ENCODE peak calls at places on chromosome 20, in seven cellular contexts. K is mesendoderm, J is colonic mucosa, F is PC-3, I is tibial nerve, G is mucosa of descending colon, X is GM12878. V is an unnamed sample.
A peak's percentile ranks its signal among the peaks of the same experiment; 100 is the strongest.

GRCh38 chr20:36460648-36461599 is 80.4 kb upstream of the MYL9 start:
- DNase-seq in K (peak; percentile 96), J (peak; percentile 94), F (peak; percentile 93), I (peak; percentile 93), G (peak; percentile 95), X (peak; percentile 65), V (peak; percentile 68)

GRCh38 chr20:20930500-20930899 is 175.7 kb downstream of the LINC00237 start:
- DNase-seq in K (no peak), J (no peak), F (no peak), I (no peak), G (no peak), X (no peak), V (no peak)

GRCh38 chr20:47392015-47392720 is 35.7 kb upstream of the ZMYND8 start:
- DNase-seq in K (peak; percentile 71), J (peak; percentile 25), F (peak; percentile 99), I (no peak), G (no peak), X (no peak), V (peak; percentile 55)

GRCh38 chr20:33399924-33400323 is 1.4 kb downstream of the CDK5RAP1 start:
- DNase-seq in K (no peak), J (no peak), F (no peak), I (no peak), G (peak; percentile 25), X (no peak), V (no peak)

GRCh38 chr20:21557246-21557982 is 43.5 kb upstream of the NKX2-2 start:
- DNase-seq in K (no peak), J (no peak), F (no peak), I (no peak), G (no peak), X (no peak), V (no peak)

GRCh38 chr20:56166781-56167465 is 81.6 kb upstream of the MC3R start:
- DNase-seq in K (no peak), J (no peak), F (peak; percentile 28), I (no peak), G (no peak), X (no peak), V (no peak)

GRCh38 chr20:20679306-20679705 is 33.1 kb downstream of the RALGAPA2 start:
- DNase-seq in K (no peak), J (no peak), F (no peak), I (no peak), G (no peak), X (no peak), V (no peak)

GRCh38 chr20:57714409-57715267 is 4.8 kb upstream of the PMEPA1 start:
- DNase-seq in K (no peak), J (no peak), F (peak; percentile 98), I (no peak), G (no peak), X (no peak), V (no peak)

GRCh38 chr20:37522258-37523011 is 1.4 kb downstream of the NNAT start:
- DNase-seq in K (peak; percentile 82), J (peak; percentile 86), F (no peak), I (no peak), G (peak; percentile 69), X (no peak), V (no peak)

GRCh38 chr20:34861386-34862084 is 11.1 kb downstream of the GGT7 start:
- DNase-seq in K (no peak), J (peak; percentile 71), F (peak; percentile 57), I (no peak), G (peak; percentile 84), X (no peak), V (no peak)

GRCh38 chr20:10581823-10582222 is 92.0 kb downstream of the JAG1 start:
- DNase-seq in K (peak; percentile 23), J (no peak), F (peak; percentile 92), I (no peak), G (no peak), X (no peak), V (no peak)

GRCh38 chr20:60050193-60050960 is 92.2 kb downstream of the CDH26 start:
- DNase-seq in K (peak; percentile 80), J (no peak), F (peak; percentile 79), I (no peak), G (no peak), X (no peak), V (no peak)

GRCh38 chr20:3461191-3461874 is 9.5 kb upstream of the ATRN start:
- DNase-seq in K (peak; percentile 43), J (no peak), F (no peak), I (no peak), G (no peak), X (no peak), V (no peak)

GRCh38 chr20:11271920-11272594 is 598.3 kb upstream of the JAG1 start:
- DNase-seq in K (no peak), J (no peak), F (no peak), I (no peak), G (no peak), X (no peak), V (no peak)

GRCh38 chr20:14956538-14956937 is 619.1 kb upstream of the FLRT3 start:
- DNase-seq in K (no peak), J (no peak), F (no peak), I (no peak), G (no peak), X (no peak), V (no peak)

GRCh38 chr20:14958626-14959025 is 621.2 kb upstream of the FLRT3 start:
- DNase-seq in K (no peak), J (no peak), F (no peak), I (no peak), G (no peak), X (no peak), V (no peak)

GRCh38 chr20:14955396-14955795 is 618.0 kb upstream of the FLRT3 start:
- DNase-seq in K (no peak), J (no peak), F (no peak), I (no peak), G (no peak), X (no peak), V (no peak)

GRCh38 chr20:14956026-14956425 is 618.6 kb upstream of the FLRT3 start:
- DNase-seq in K (no peak), J (no peak), F (no peak), I (no peak), G (no peak), X (no peak), V (no peak)

GRCh38 chr20:14957416-14957815 is 620.0 kb upstream of the FLRT3 start:
- DNase-seq in K (peak; percentile 76), J (no peak), F (no peak), I (no peak), G (no peak), X (no peak), V (no peak)
- H3K4me3 ChIP-seq in K (no peak overlapping the region), J (no peak overlapping the region), F (no peak overlapping the region), I (no peak overlapping the region), G (no peak overlapping the region), X (no peak overlapping the region), V (no peak overlapping the region)

GRCh38 chr20:536426-537012 is 7.1 kb downstream of the CSNK2A1 start:
- DNase-seq in K (no peak), J (no peak), F (no peak), I (no peak), G (no peak), X (no peak), V (no peak)

GRCh38 chr20:532530-532929 is 11.1 kb downstream of the CSNK2A1 start:
- DNase-seq in K (no peak), J (no peak), F (no peak), I (no peak), G (no peak), X (no peak), V (no peak)

GRCh38 chr20:539236-539635 is 4.4 kb downstream of the CSNK2A1 start:
- DNase-seq in K (peak; percentile 61), J (no peak), F (no peak), I (no peak), G (no peak), X (no peak), V (peak; percentile 34)

GRCh38 chr20:537983-538382 is 5.6 kb downstream of the CSNK2A1 start:
- DNase-seq in K (no peak), J (no peak), F (no peak), I (no peak), G (no peak), X (no peak), V (no peak)

DNA sequence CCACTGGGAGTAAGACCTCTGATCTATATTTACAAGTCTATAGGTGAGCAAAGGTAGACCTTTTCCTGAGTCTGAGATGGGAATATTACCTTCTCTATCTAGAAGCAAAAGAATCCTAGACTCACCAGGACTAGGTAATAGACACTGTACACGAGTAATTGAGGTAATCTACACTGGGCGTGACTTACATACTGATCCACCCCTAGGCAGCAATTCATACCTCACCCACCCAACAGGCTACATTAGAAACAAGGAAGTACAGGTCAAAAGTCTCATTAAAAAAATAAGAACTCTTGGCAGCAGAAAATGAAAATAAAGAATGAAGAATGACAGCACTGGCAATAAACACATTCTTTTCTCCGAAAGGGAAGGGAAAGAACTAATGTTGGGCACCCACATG is 7.6 kb downstream of the CSNK2A1 start:
- DNase-seq in K (no peak), J (peak; percentile 66), F (no peak), I (no peak), G (no peak), X (no peak), V (no peak)
- H3K4me3 ChIP-seq in K (no peak overlapping the region), J (peak overlapping the region; percentile 23), F (no peak overlapping the region), I (no peak overlapping the region), G (no peak overlapping the region), X (no peak overlapping the region), V (no peak overlapping the region)

DNA sequence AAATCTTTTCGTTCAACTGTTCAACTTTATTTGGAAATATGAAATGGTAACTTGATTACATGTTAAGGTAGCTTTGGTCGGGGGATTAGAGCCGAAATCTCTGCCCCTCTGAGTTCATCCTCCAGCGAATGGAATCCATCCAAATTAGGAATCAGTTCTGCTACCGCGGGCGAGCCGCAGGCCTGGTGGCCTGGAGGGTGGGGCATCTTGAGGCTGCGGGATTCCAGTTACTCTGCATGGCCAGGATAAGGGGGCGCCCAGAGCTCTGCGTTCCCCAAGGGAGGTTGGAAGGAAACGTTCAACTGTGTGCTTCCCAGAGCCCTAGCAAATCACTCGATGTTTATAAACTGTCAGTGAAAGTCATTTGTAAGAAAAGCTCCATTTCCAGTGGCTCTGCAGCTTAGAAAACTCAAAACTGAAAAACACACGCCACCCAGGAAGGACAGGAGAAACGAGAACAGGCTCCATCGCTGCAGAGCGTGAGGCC is 262.2 kb downstream of the TAF4 start:
- DNase-seq in K (no peak), J (no peak), F (no peak), I (no peak), G (peak; percentile 17), X (no peak), V (no peak)
- H3K4me3 ChIP-seq in K (no peak overlapping the region), J (no peak overlapping the region), F (peak overlapping the region; percentile 13), I (no peak overlapping the region), G (no peak overlapping the region), X (no peak overlapping the region), V (no peak overlapping the region)

GRCh38 chr20:1392443-1392692 is 486 bp downstream of the FKBP1A start:
- DNase-seq in K (no peak), J (no peak), F (no peak), I (no peak), G (no peak), X (no peak), V (no peak)

GRCh38 chr20:1391640-1392442 is 1.0 kb downstream of the FKBP1A start:
- DNase-seq in K (peak; percentile 84), J (peak; percentile 43), F (peak; percentile 63), I (no peak), G (no peak), X (no peak), V (no peak)

GRCh38 chr20:1388706-1389483 is 4.0 kb downstream of the FKBP1A start:
- DNase-seq in K (no peak), J (no peak), F (no peak), I (no peak), G (no peak), X (no peak), V (no peak)

GRCh38 chr20:1389703-1390385 is 3.0 kb downstream of the FKBP1A start:
- DNase-seq in K (peak; percentile 37), J (peak; percentile 18), F (no peak), I (no peak), G (no peak), X (no peak), V (no peak)

GRCh38 chr20:1390552-1391403 is 2.1 kb downstream of the FKBP1A start:
- DNase-seq in K (no peak), J (peak; percentile 16), F (no peak), I (no peak), G (no peak), X (no peak), V (no peak)
- H3K4me3 ChIP-seq in K (no peak overlapping the region), J (peak overlapping the region; percentile 81), F (peak overlapping the region; percentile 79), I (peak overlapping the region; percentile 78), G (no peak overlapping the region), X (peak overlapping the region; percentile 99), V (no peak overlapping the region)

V was measured in HL-60.